ENCODE peak calls at places on chromosomes 13 and 19, in eight cellular contexts. R, A, P, I, M, C, L and E are unnamed samples.

GRCh38 chr19:14758816-14759215 is 19.5 kb downstream of the ADGRE2 start:
- DNase-seq in P (no peak), L (no peak), I (no peak), M (no peak), A (no peak), R (no peak), C (no peak), E (no peak)

GRCh38 chr13:33323766-33324525 is 38.4 kb upstream of the STARD13 start:
- DNase-seq in L (no peak), P (no peak), A (no peak), C (no peak), M (no peak), I (no peak), R (no peak), E (no peak)

GRCh38 chr19:43372462-43372861 is 19.0 kb downstream of the CD177 start:
- DNase-seq in M (no peak), L (no peak), P (no peak), A (no peak), I (no peak), R (peak), C (no peak), E (no peak)

GRCh38 chr13:39406688-39407087 is 196.3 kb downstream of the LHFPL6 start:
- DNase-seq in P (peak), I (no peak), M (no peak), R (no peak), L (no peak), A (no peak), C (no peak), E (no peak)

GRCh38 chr19:51830263-51830662 is 35.3 kb downstream of the FPR3 start:
- DNase-seq in C (no peak), P (no peak), M (no peak), I (no peak), A (no peak), R (no peak), L (no peak), E (no peak)

GRCh38 chr13:110610955-110611595 is 4.3 kb upstream of the NAXD start:
- DNase-seq in L (no peak), R (peak), I (no peak), M (no peak), P (no peak), C (no peak), A (no peak), E (no peak)

GRCh38 chr13:48660356-48661076 is 6.8 kb downstream of the CYSLTR2 start:
- DNase-seq in A (no peak), I (peak), C (no peak), P (no peak), L (no peak), M (no peak), R (no peak), E (no peak)

GRCh38 chr19:32104465-32105235 is 240.8 kb upstream of the ZNF507 start:
- DNase-seq in C (no peak), I (no peak), L (peak), M (no peak), P (peak), A (no peak), R (peak), E (no peak)

GRCh38 chr13:110103479-110103878 is 203.5 kb downstream of the COL4A1 start:
- DNase-seq in R (no peak), A (no peak), C (no peak), I (no peak), M (no peak), L (no peak), P (no peak), E (no peak)

GRCh38 chr19:54609356-54609791 is 15.9 kb downstream of the LILRA1 start:
- DNase-seq in M (no peak), A (no peak), L (no peak), I (no peak), P (no peak), R (no peak), C (no peak), E (no peak)

GRCh38 chr13:112953591-112954487 is 15.2 kb upstream of the MCF2L start:
- DNase-seq in L (no peak), M (no peak), A (no peak), R (no peak), C (no peak), I (peak), P (no peak), E (no peak)

GRCh38 chr19:32908641-32909190 is 39.1 kb upstream of the SLC7A9 start:
- DNase-seq in C (no peak), R (no peak), P (peak), I (no peak), M (no peak), L (no peak), A (no peak), E (no peak)

GRCh38 chr19:30307191-30307974 is 64.8 kb upstream of the ZNF536 start:
- DNase-seq in M (no peak), I (no peak), P (no peak), C (no peak), A (no peak), L (no peak), R (no peak), E (no peak)

GRCh38 chr19:44071824-44072542 is at the start of gene ZNF284:
- DNase-seq in L (peak), C (peak), M (peak), A (peak), I (peak), P (peak), R (peak), E (peak)